ENCODE peak calls at places on chromosomes 12 and 14, in four cellular contexts. X is Peyer's patch, O is adrenal gland, V is transverse colon. Q is an unnamed sample.

GRCh38 chr12:64098709-64099354 is 123.3 kb downstream of the KICS2 start:
- DNase-seq in X (no peak), O (peak; percentile 50), V (no peak), Q (no peak)

GRCh38 chr14:70955543-70956480 is 48.6 kb downstream of the PCNX1 start:
- DNase-seq in X (no peak), O (no peak), V (no peak), Q (peak; percentile 27)

GRCh38 chr14:101453225-101453624 is 108.1 kb upstream of the DIO3 start:
- DNase-seq in X (no peak), O (no peak), V (no peak), Q (no peak)

GRCh38 chr14:89853976-89854693 is 100.4 kb downstream of the EFCAB11 start:
- DNase-seq in X (no peak), O (no peak), V (no peak), Q (no peak)

GRCh38 chr12:57810450-57810849 is 8.1 kb downstream of the AVIL start:
- DNase-seq in X (peak; percentile 43), O (no peak), V (no peak), Q (no peak)

GRCh38 chr14:21041676-21042433 is at the start of gene RNASE7:
- DNase-seq in X (no peak), O (peak; percentile 92), V (no peak), Q (no peak)

GRCh38 chr14:85479306-85479705 is 50.6 kb upstream of the FLRT2 start:
- DNase-seq in X (no peak), O (no peak), V (no peak), Q (no peak)

GRCh38 chr14:24279301-24280186 is 8.1 kb upstream of the RABGGTA start:
- DNase-seq in X (peak; percentile 65), O (no peak), V (no peak), Q (peak; percentile 19)

GRCh38 chr12:1606021-1606622 is 11.7 kb upstream of the FBXL14 start:
- DNase-seq in X (peak; percentile 92), O (peak; percentile 97), V (peak; percentile 92), Q (no peak)

GRCh38 chr14:37650356-37651037 is 55.1 kb downstream of the TTC6 start:
- DNase-seq in X (no peak), O (no peak), V (no peak), Q (no peak)

GRCh38 chr12:51695241-51696010 is 104.4 kb downstream of the SCN8A start:
- DNase-seq in X (no peak), O (no peak), V (no peak), Q (no peak)

GRCh38 chr14:24130717-24131548 is 474 bp downstream of the FITM1 start:
- DNase-seq in X (no peak), O (peak; percentile 88), V (no peak), Q (no peak)

GRCh38 chr12:49059063-49059384 is 1.6 kb downstream of the KMT2D start:
- DNase-seq in X (no peak), O (peak; percentile 25), V (no peak), Q (no peak)

GRCh38 chr14:55780156-55780946 is 200.3 kb downstream of the KTN1 start:
- DNase-seq in X (no peak), O (peak; percentile 44), V (no peak), Q (no peak)

GRCh38 chr12:3655331-3655900 is 97.5 kb downstream of the CRACR2A start:
- DNase-seq in X (no peak), O (no peak), V (no peak), Q (peak; percentile 10)

GRCh38 chr14:88667555-88668273 is 104.9 kb downstream of the ZC3H14 start:
- DNase-seq in X (peak; percentile 80), O (peak; percentile 61), V (peak; percentile 49), Q (peak; percentile 85)

GRCh38 chr12:94732367-94732990 is 82.1 kb upstream of the TMCC3 start:
- DNase-seq in X (no peak), O (no peak), V (no peak), Q (no peak)

GRCh38 chr14:45426685-45427282 is 173.8 kb upstream of the MIS18BP1 start:
- DNase-seq in X (no peak), O (no peak), V (no peak), Q (peak; percentile 54)

GRCh38 chr14:52700701-52701172 is 5.4 kb upstream of the ERO1A start:
- DNase-seq in X (no peak), O (no peak), V (no peak), Q (no peak)

GRCh38 chr12:32695787-32696186 is 16.7 kb downstream of the DNM1L start:
- DNase-seq in X (no peak), O (no peak), V (no peak), Q (no peak)

GRCh38 chr12:124125472-124125871 is 152.5 kb downstream of the ZNF664 start:
- DNase-seq in X (no peak), O (no peak), V (no peak), Q (no peak)

GRCh38 chr14:68809524-68809923 is 16.7 kb upstream of the ZFP36L1 start:
- DNase-seq in X (no peak), O (peak; percentile 6), V (no peak), Q (no peak)

GRCh38 chr14:51821822-51822221 is 38.6 kb upstream of the GNG2 start:
- DNase-seq in X (no peak), O (no peak), V (no peak), Q (no peak)

GRCh38 chr12:14310866-14311265 is 54.6 kb upstream of the ATF7IP start:
- DNase-seq in X (no peak), O (no peak), V (no peak), Q (peak; percentile 30)

GRCh38 chr14:76961631-76962302 is 66.7 kb downstream of the IRF2BPL start:
- DNase-seq in X (peak; percentile 96), O (peak; percentile 89), V (peak; percentile 89), Q (peak; percentile 91)

GRCh38 chr14:26738571-26738970 is 140.7 kb upstream of the NOVA1 start:
- DNase-seq in X (no peak), O (no peak), V (no peak), Q (no peak)

GRCh38 chr12:22979854-22980253 is 354.9 kb downstream of the ETNK1 start:
- DNase-seq in X (no peak), O (no peak), V (no peak), Q (no peak)

GRCh38 chr12:114209852-114210251 is 196.1 kb downstream of the TBX5 start:
- DNase-seq in X (no peak), O (no peak), V (no peak), Q (no peak)

GRCh38 chr12:1003600-1004271 is 12.7 kb downstream of the ERC1 start:
- DNase-seq in X (no peak), O (no peak), V (no peak), Q (no peak)

GRCh38 chr14:64628940-64629403 is 75.3 kb upstream of the PLEKHG3 start:
- DNase-seq in X (no peak), O (no peak), V (peak; percentile 31), Q (no peak)

GRCh38 chr12:75859868-75860267 is 171.7 kb downstream of the PHLDA1 start:
- DNase-seq in X (no peak), O (no peak), V (no peak), Q (no peak)

GRCh38 chr12:110465024-110465423 is 3.0 kb downstream of the GPN3 start:
- DNase-seq in X (no peak), O (no peak), V (no peak), Q (no peak)

GRCh38 chr12:48683534-48683933 is 1.5 kb upstream of the KANSL2 start:
- DNase-seq in X (no peak), O (no peak), V (no peak), Q (no peak)

GRCh38 chr12:28190321-28191017 is at the start of gene CCDC91:
- DNase-seq in X (peak; percentile 94), O (peak; percentile 92), V (peak; percentile 90), Q (peak; percentile 87)

GRCh38 chr14:59704054-59704453 is 127.4 kb upstream of the CCDC175 start:
- DNase-seq in X (no peak), O (no peak), V (no peak), Q (no peak)

GRCh38 chr12:57735198-57735855 is 3.2 kb downstream of the AGAP2 start:
- DNase-seq in X (no peak), O (no peak), V (no peak), Q (no peak)

GRCh38 chr14:69043598-69044267 is 64.6 kb upstream of the ACTN1 start:
- DNase-seq in X (no peak), O (peak; percentile 50), V (no peak), Q (no peak)

GRCh38 chr14:78758333-78758732 is 588.2 kb downstream of the NRXN3 start:
- DNase-seq in X (no peak), O (no peak), V (no peak), Q (peak; percentile 24)

GRCh38 chr14:73240816-73241480 is 3.6 kb downstream of the PAPLN start:
- DNase-seq in X (peak; percentile 65), O (no peak), V (no peak), Q (peak; percentile 62)

GRCh38 chr14:73242274-73242960 is 5.1 kb downstream of the PAPLN start:
- DNase-seq in X (no peak), O (no peak), V (no peak), Q (no peak)

GRCh38 chr14:73239463-73240241 is 2.3 kb downstream of the PAPLN start:
- DNase-seq in X (no peak), O (peak; percentile 64), V (peak; percentile 41), Q (no peak)

GRCh38 chr14:73243341-73243740 is 6.0 kb downstream of the PAPLN start:
- DNase-seq in X (no peak), O (no peak), V (no peak), Q (no peak)

GRCh38 chr14:73241481-73242165 is 4.3 kb downstream of the PAPLN start:
- DNase-seq in X (no peak), O (no peak), V (no peak), Q (no peak)
- H3K4me1 ChIP-seq in X (peaks cover 35% of the 10 kb centered on the region), O (peaks cover 21% of the 10 kb centered on the region), V (peaks cover 39% of the 10 kb centered on the region), Q (peaks cover 42% of the 10 kb centered on the region)

GRCh38 chr12:65655074-65655493 is 169.2 kb upstream of the HMGA2 start:
- DNase-seq in X (no peak), O (no peak), V (no peak), Q (no peak)

GRCh38 chr12:65653321-65653720 is 171.0 kb upstream of the HMGA2 start:
- DNase-seq in X (no peak), O (no peak), V (no peak), Q (no peak)

GRCh38 chr12:65656156-65656885 is 168.0 kb upstream of the HMGA2 start:
- DNase-seq in X (no peak), O (no peak), V (no peak), Q (no peak)

GRCh38 chr12:65656904-65657351 is 167.4 kb upstream of the HMGA2 start:
- DNase-seq in X (no peak), O (no peak), V (no peak), Q (no peak)

GRCh38 chr12:65654230-65654629 is 170.1 kb upstream of the HMGA2 start:
- DNase-seq in X (no peak), O (no peak), V (no peak), Q (no peak)
- H3K4me1 ChIP-seq in X (no peaks in the 10 kb centered on the region), O (no peaks in the 10 kb centered on the region), V (no peaks in the 10 kb centered on the region), Q (no peaks in the 10 kb centered on the region)

DNA sequence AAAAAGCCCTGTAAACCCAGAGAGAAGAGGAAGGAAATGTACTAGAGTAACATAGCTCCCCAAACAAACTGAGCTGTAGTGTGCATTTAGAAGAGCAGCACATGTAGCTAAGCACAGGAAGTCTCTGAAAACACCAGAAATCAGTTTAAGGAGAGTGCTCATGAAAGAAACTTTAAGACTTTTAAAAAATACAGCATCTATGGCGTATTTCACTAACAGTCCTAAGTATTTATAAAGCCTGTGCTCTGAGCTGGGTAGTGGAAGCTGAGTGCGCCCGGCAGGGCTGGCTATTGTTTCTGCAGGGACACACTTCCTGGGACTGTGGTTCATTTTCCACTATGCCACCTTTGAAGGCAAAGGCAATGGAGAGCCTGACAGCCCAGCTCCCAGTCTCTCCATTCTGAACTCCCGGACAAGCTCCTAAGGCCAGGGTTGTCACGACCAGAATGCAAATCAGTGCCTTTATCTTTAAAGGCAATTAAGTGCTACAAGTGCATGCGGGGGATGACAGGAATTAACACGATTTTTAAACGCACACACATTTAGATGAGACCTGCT is 45.4 kb downstream of the NIN start:
- DNase-seq in X (no peak), O (no peak), V (no peak), Q (peak; percentile 35)
- H3K4me1 ChIP-seq in X (no peaks in the 10 kb centered on the region), O (no peaks in the 10 kb centered on the region), V (no peaks in the 10 kb centered on the region), Q (peaks cover 59% of the 10 kb centered on the region)

GRCh38 chr14:75519826-75520692 is 2.2 kb upstream of the BATF start:
- DNase-seq in X (peak; percentile 40), O (no peak), V (no peak), Q (no peak)
- H3K4me1 ChIP-seq in X (peaks cover 8% of the 10 kb centered on the region), O (no peaks in the 10 kb centered on the region), V (no peaks in the 10 kb centered on the region), Q (peaks cover 34% of the 10 kb centered on the region)

Q was measured in OCI-LY7.